ENCODE peak calls at places on chromosomes 1 and 21, in ten cellular contexts. One of them, this sample, is unnamed.
A peak's percentile ranks its signal among the peaks of the same experiment; 100 is the strongest.

GRCh38 chr21:14755086-14755485 is 209.0 kb upstream of the SAMSN1 start:
- DNase-seq in stimulated activated CD4-positive, alpha-beta T cell treated with anti-CD3 and anti-CD28 coated beads, Interleukin-1b, Interleukin-23, amount 100 ng/mL, for 48 hours: no peak
- DNase-seq in left cardiac atrium: no peak
- DNase-seq in activated CD8-positive, alpha-beta T cell treated with anti-CD3 and anti-CD28 coated beads for 36 hours: no peak
- DNase-seq in activated T-cell treated with anti-CD3 and anti-CD28 coated beads, Interleukin-2, amount 50 U/mL, for 72 hours: no peak
- DNase-seq in choroid plexus epithelial cell: no peak
- DNase-seq in stromal cell of bone marrow: no peak
- DNase-seq in foreskin melanocyte: no peak
- DNase-seq in suprapubic skin: no peak
- DNase-seq in GM10248: no peak
- DNase-seq in this sample: no peak

GRCh38 chr1:24727490-24728214 is 17.6 kb upstream of the CLIC4 start:
- DNase-seq in stimulated activated CD4-positive, alpha-beta T cell treated with anti-CD3 and anti-CD28 coated beads, Interleukin-1b, Interleukin-23, amount 100 ng/mL, for 48 hours: peak; percentile 11
- DNase-seq in left cardiac atrium: peak; percentile 77
- DNase-seq in activated CD8-positive, alpha-beta T cell treated with anti-CD3 and anti-CD28 coated beads for 36 hours: peak; percentile 24
- DNase-seq in activated T-cell treated with anti-CD3 and anti-CD28 coated beads, Interleukin-2, amount 50 U/mL, for 72 hours: no peak
- DNase-seq in choroid plexus epithelial cell: peak; percentile 95
- DNase-seq in stromal cell of bone marrow: no peak
- DNase-seq in foreskin melanocyte: no peak
- DNase-seq in suprapubic skin: no peak
- DNase-seq in GM10248: peak; percentile 71
- DNase-seq in this sample: peak; percentile 89

GRCh38 chr21:31351973-31352372 is 7.9 kb upstream of the TIAM1 start:
- DNase-seq in stimulated activated CD4-positive, alpha-beta T cell treated with anti-CD3 and anti-CD28 coated beads, Interleukin-1b, Interleukin-23, amount 100 ng/mL, for 48 hours: no peak
- DNase-seq in left cardiac atrium: no peak
- DNase-seq in activated CD8-positive, alpha-beta T cell treated with anti-CD3 and anti-CD28 coated beads for 36 hours: no peak
- DNase-seq in activated T-cell treated with anti-CD3 and anti-CD28 coated beads, Interleukin-2, amount 50 U/mL, for 72 hours: no peak
- DNase-seq in choroid plexus epithelial cell: no peak
- DNase-seq in stromal cell of bone marrow: no peak
- DNase-seq in foreskin melanocyte: no peak
- DNase-seq in suprapubic skin: no peak
- DNase-seq in GM10248: no peak
- DNase-seq in this sample: no peak

GRCh38 chr1:6599141-6599975 is 3.3 kb downstream of the KLHL21 start:
- DNase-seq in stimulated activated CD4-positive, alpha-beta T cell treated with anti-CD3 and anti-CD28 coated beads, Interleukin-1b, Interleukin-23, amount 100 ng/mL, for 48 hours: peak; percentile 74
- DNase-seq in left cardiac atrium: no peak
- DNase-seq in activated CD8-positive, alpha-beta T cell treated with anti-CD3 and anti-CD28 coated beads for 36 hours: peak; percentile 84
- DNase-seq in activated T-cell treated with anti-CD3 and anti-CD28 coated beads, Interleukin-2, amount 50 U/mL, for 72 hours: peak; percentile 72
- DNase-seq in choroid plexus epithelial cell: peak; percentile 30
- DNase-seq in stromal cell of bone marrow: no peak
- DNase-seq in foreskin melanocyte: no peak
- DNase-seq in suprapubic skin: no peak
- DNase-seq in GM10248: no peak
- DNase-seq in this sample: no peak

GRCh38 chr1:180188679-180189175 is 34.1 kb downstream of the QSOX1 start:
- DNase-seq in stimulated activated CD4-positive, alpha-beta T cell treated with anti-CD3 and anti-CD28 coated beads, Interleukin-1b, Interleukin-23, amount 100 ng/mL, for 48 hours: no peak
- DNase-seq in left cardiac atrium: no peak
- DNase-seq in activated CD8-positive, alpha-beta T cell treated with anti-CD3 and anti-CD28 coated beads for 36 hours: no peak
- DNase-seq in activated T-cell treated with anti-CD3 and anti-CD28 coated beads, Interleukin-2, amount 50 U/mL, for 72 hours: no peak
- DNase-seq in choroid plexus epithelial cell: no peak
- DNase-seq in stromal cell of bone marrow: no peak
- DNase-seq in foreskin melanocyte: no peak
- DNase-seq in suprapubic skin: no peak
- DNase-seq in GM10248: no peak
- DNase-seq in this sample: no peak

GRCh38 chr1:181205901-181206300 is 117.4 kb downstream of the IER5 start:
- DNase-seq in stimulated activated CD4-positive, alpha-beta T cell treated with anti-CD3 and anti-CD28 coated beads, Interleukin-1b, Interleukin-23, amount 100 ng/mL, for 48 hours: no peak
- DNase-seq in left cardiac atrium: no peak
- DNase-seq in activated CD8-positive, alpha-beta T cell treated with anti-CD3 and anti-CD28 coated beads for 36 hours: no peak
- DNase-seq in activated T-cell treated with anti-CD3 and anti-CD28 coated beads, Interleukin-2, amount 50 U/mL, for 72 hours: no peak
- DNase-seq in choroid plexus epithelial cell: no peak
- DNase-seq in stromal cell of bone marrow: no peak
- DNase-seq in foreskin melanocyte: no peak
- DNase-seq in suprapubic skin: peak; percentile 44
- DNase-seq in GM10248: no peak
- DNase-seq in this sample: no peak

GRCh38 chr1:14128096-14128495 is 428.1 kb downstream of the PRDM2 start:
- DNase-seq in stimulated activated CD4-positive, alpha-beta T cell treated with anti-CD3 and anti-CD28 coated beads, Interleukin-1b, Interleukin-23, amount 100 ng/mL, for 48 hours: no peak
- DNase-seq in left cardiac atrium: no peak
- DNase-seq in activated CD8-positive, alpha-beta T cell treated with anti-CD3 and anti-CD28 coated beads for 36 hours: no peak
- DNase-seq in activated T-cell treated with anti-CD3 and anti-CD28 coated beads, Interleukin-2, amount 50 U/mL, for 72 hours: no peak
- DNase-seq in choroid plexus epithelial cell: no peak
- DNase-seq in stromal cell of bone marrow: no peak
- DNase-seq in foreskin melanocyte: no peak
- DNase-seq in suprapubic skin: no peak
- DNase-seq in GM10248: no peak
- DNase-seq in this sample: no peak

GRCh38 chr21:41593051-41593783 is 85.3 kb upstream of the TMPRSS2 start:
- DNase-seq in stimulated activated CD4-positive, alpha-beta T cell treated with anti-CD3 and anti-CD28 coated beads, Interleukin-1b, Interleukin-23, amount 100 ng/mL, for 48 hours: no peak
- DNase-seq in left cardiac atrium: no peak
- DNase-seq in activated CD8-positive, alpha-beta T cell treated with anti-CD3 and anti-CD28 coated beads for 36 hours: no peak
- DNase-seq in activated T-cell treated with anti-CD3 and anti-CD28 coated beads, Interleukin-2, amount 50 U/mL, for 72 hours: no peak
- DNase-seq in choroid plexus epithelial cell: no peak
- DNase-seq in stromal cell of bone marrow: no peak
- DNase-seq in foreskin melanocyte: no peak
- DNase-seq in suprapubic skin: peak; percentile 65
- DNase-seq in GM10248: no peak
- DNase-seq in this sample: no peak

GRCh38 chr1:36349839-36350238 is 26.4 kb upstream of the EVA1B start:
- DNase-seq in stimulated activated CD4-positive, alpha-beta T cell treated with anti-CD3 and anti-CD28 coated beads, Interleukin-1b, Interleukin-23, amount 100 ng/mL, for 48 hours: no peak
- DNase-seq in left cardiac atrium: no peak
- DNase-seq in activated CD8-positive, alpha-beta T cell treated with anti-CD3 and anti-CD28 coated beads for 36 hours: no peak
- DNase-seq in activated T-cell treated with anti-CD3 and anti-CD28 coated beads, Interleukin-2, amount 50 U/mL, for 72 hours: no peak
- DNase-seq in choroid plexus epithelial cell: peak; percentile 37
- DNase-seq in stromal cell of bone marrow: no peak
- DNase-seq in foreskin melanocyte: no peak
- DNase-seq in suprapubic skin: no peak
- DNase-seq in GM10248: no peak
- DNase-seq in this sample: no peak

GRCh38 chr1:223652436-223652901 is 13.0 kb downstream of the CAPN8 start:
- DNase-seq in stimulated activated CD4-positive, alpha-beta T cell treated with anti-CD3 and anti-CD28 coated beads, Interleukin-1b, Interleukin-23, amount 100 ng/mL, for 48 hours: no peak
- DNase-seq in left cardiac atrium: no peak
- DNase-seq in activated CD8-positive, alpha-beta T cell treated with anti-CD3 and anti-CD28 coated beads for 36 hours: no peak
- DNase-seq in activated T-cell treated with anti-CD3 and anti-CD28 coated beads, Interleukin-2, amount 50 U/mL, for 72 hours: no peak
- DNase-seq in choroid plexus epithelial cell: no peak
- DNase-seq in stromal cell of bone marrow: no peak
- DNase-seq in foreskin melanocyte: peak; percentile 89
- DNase-seq in suprapubic skin: no peak
- DNase-seq in GM10248: no peak
- DNase-seq in this sample: no peak